ENCODE peak calls at places on chromosomes 3 and 15, in six cellular contexts. One of them, this sample, is unnamed. For H3K4me1, the result is how much of the 10 kb centered on the place peaks cover.

GRCh38 chr3:124258057-124258500 is 266.2 kb upstream of the ROPN1 start:
- DNase-seq in colonic mucosa: no peak
- DNase-seq in PC-3: no peak
- DNase-seq in pancreas: no peak
- DNase-seq in A549: no peak
- DNase-seq in left ventricle myocardium inferior: no peak
- DNase-seq in this sample: no peak

GRCh38 chr3:182436547-182436946 is 356.8 kb upstream of the ATP11B start:
- DNase-seq in A549: no peak
- DNase-seq in pancreas: no peak
- DNase-seq in colonic mucosa: no peak
- DNase-seq in PC-3: peak
- DNase-seq in left ventricle myocardium inferior: no peak
- DNase-seq in this sample: no peak

GRCh38 chr3:170049146-170050000 is 11.6 kb downstream of the GPR160 start:
- DNase-seq in colonic mucosa: peak
- DNase-seq in left ventricle myocardium inferior: no peak
- DNase-seq in A549: no peak
- DNase-seq in pancreas: peak
- DNase-seq in PC-3: peak
- DNase-seq in this sample: no peak

GRCh38 chr15:34610388-34610787 is 26.9 kb upstream of the GOLGA8B start:
- DNase-seq in pancreas: no peak
- DNase-seq in A549: peak
- DNase-seq in left ventricle myocardium inferior: no peak
- DNase-seq in PC-3: peak
- DNase-seq in colonic mucosa: no peak
- DNase-seq in this sample: no peak

GRCh38 chr3:161274691-161275298 is 53.7 kb downstream of the NMD3 start:
- DNase-seq in pancreas: no peak
- DNase-seq in PC-3: peak
- DNase-seq in left ventricle myocardium inferior: no peak
- DNase-seq in colonic mucosa: peak
- DNase-seq in A549: no peak
- DNase-seq in this sample: peak

GRCh38 chr3:194686816-194687637 is 1.3 kb downstream of the FAM43A start:
- DNase-seq in A549: no peak
- DNase-seq in PC-3: peak
- DNase-seq in pancreas: peak
- DNase-seq in left ventricle myocardium inferior: peak
- DNase-seq in colonic mucosa: peak
- DNase-seq in this sample: no peak

GRCh38 chr3:61903931-61904657 is 342.7 kb downstream of the PTPRG start:
- DNase-seq in A549: no peak
- DNase-seq in colonic mucosa: peak
- DNase-seq in left ventricle myocardium inferior: peak
- DNase-seq in pancreas: no peak
- DNase-seq in PC-3: no peak
- DNase-seq in this sample: no peak

GRCh38 chr3:197350446-197350845 is 52.0 kb upstream of the DLG1 start:
- DNase-seq in pancreas: no peak
- DNase-seq in left ventricle myocardium inferior: no peak
- DNase-seq in A549: no peak
- DNase-seq in PC-3: no peak
- DNase-seq in colonic mucosa: no peak
- DNase-seq in this sample: no peak

GRCh38 chr15:29920515-29920914 is 98.2 kb upstream of the TJP1 start:
- DNase-seq in pancreas: peak
- DNase-seq in PC-3: peak
- DNase-seq in A549: peak
- DNase-seq in left ventricle myocardium inferior: no peak
- DNase-seq in colonic mucosa: peak
- DNase-seq in this sample: no peak

GRCh38 chr15:90301901-90302300 is 36.4 kb downstream of the NGRN start:
- DNase-seq in pancreas: no peak
- DNase-seq in PC-3: no peak
- DNase-seq in A549: no peak
- DNase-seq in colonic mucosa: no peak
- DNase-seq in left ventricle myocardium inferior: no peak
- DNase-seq in this sample: no peak

GRCh38 chr15:63401078-63401477 is 19.4 kb upstream of the CA12 start:
- DNase-seq in colonic mucosa: no peak
- DNase-seq in left ventricle myocardium inferior: no peak
- DNase-seq in pancreas: no peak
- DNase-seq in PC-3: no peak
- DNase-seq in A549: no peak
- DNase-seq in this sample: no peak

GRCh38 chr15:101549647-101550046 is 60.1 kb upstream of the PCSK6 start:
- DNase-seq in left ventricle myocardium inferior: no peak
- DNase-seq in colonic mucosa: no peak
- DNase-seq in A549: no peak
- DNase-seq in pancreas: no peak
- DNase-seq in PC-3: no peak
- DNase-seq in this sample: no peak
- H3K4me1 ChIP-seq in left ventricle myocardium inferior: under half
- H3K4me1 ChIP-seq in colonic mucosa: under half
- H3K4me1 ChIP-seq in A549: under half
- H3K4me1 ChIP-seq in pancreas: under half
- H3K4me1 ChIP-seq in PC-3: under half
- H3K4me1 ChIP-seq in this sample: under half

GRCh38 chr3:154345422-154346122 is 21.3 kb upstream of the DHX36 start:
- DNase-seq in pancreas: no peak
- DNase-seq in colonic mucosa: no peak
- DNase-seq in A549: no peak
- DNase-seq in left ventricle myocardium inferior: no peak
- DNase-seq in PC-3: no peak
- DNase-seq in this sample: no peak
- H3K27ac ChIP-seq in pancreas: no peak
- H3K27ac ChIP-seq in colonic mucosa: no peak
- H3K27ac ChIP-seq in A549: no peak
- H3K27ac ChIP-seq in left ventricle myocardium inferior: no peak
- H3K27ac ChIP-seq in PC-3: no peak
- H3K27ac ChIP-seq in this sample: no peak

GRCh38 chr3:5296362-5296761 is 108.9 kb downstream of the EDEM1 start:
- DNase-seq in A549: no peak
- DNase-seq in PC-3: no peak
- DNase-seq in pancreas: no peak
- DNase-seq in left ventricle myocardium inferior: no peak
- DNase-seq in colonic mucosa: no peak
- DNase-seq in this sample: no peak

GRCh38 chr3:5294360-5294759 is 106.9 kb downstream of the EDEM1 start:
- DNase-seq in A549: no peak
- DNase-seq in colonic mucosa: no peak
- DNase-seq in left ventricle myocardium inferior: no peak
- DNase-seq in PC-3: peak
- DNase-seq in pancreas: no peak
- DNase-seq in this sample: no peak

GRCh38 chr3:5292512-5292911 is 105.0 kb downstream of the EDEM1 start:
- DNase-seq in pancreas: no peak
- DNase-seq in colonic mucosa: no peak
- DNase-seq in left ventricle myocardium inferior: no peak
- DNase-seq in PC-3: no peak
- DNase-seq in A549: no peak
- DNase-seq in this sample: no peak

GRCh38 chr3:5298453-5298852 is 110.9 kb downstream of the EDEM1 start:
- DNase-seq in pancreas: no peak
- DNase-seq in PC-3: peak
- DNase-seq in colonic mucosa: no peak
- DNase-seq in A549: no peak
- DNase-seq in left ventricle myocardium inferior: no peak
- DNase-seq in this sample: no peak

DNA sequence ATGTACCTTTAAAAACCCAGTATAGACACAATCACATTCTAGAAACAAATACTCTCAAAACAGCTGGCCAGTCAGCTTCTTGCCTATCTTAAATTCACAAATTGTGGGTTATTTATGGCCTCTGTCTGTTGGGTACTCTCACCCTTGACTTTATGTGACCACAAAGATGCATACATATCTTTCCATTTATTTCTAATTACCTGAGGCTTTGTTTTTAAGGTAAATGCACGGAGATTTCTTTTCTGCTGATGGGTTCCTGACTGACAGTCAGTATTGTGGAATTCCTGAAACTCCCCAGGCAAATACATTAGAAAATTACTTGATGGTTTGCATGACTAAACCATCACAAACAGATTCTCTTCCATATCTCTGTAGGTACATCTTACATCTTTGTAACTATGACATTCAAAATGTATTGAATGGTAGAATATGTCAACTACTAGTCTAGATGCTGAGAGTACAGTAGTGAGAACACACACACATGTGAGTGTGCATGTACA is 107.7 kb downstream of the EDEM1 start:
- DNase-seq in pancreas: no peak
- DNase-seq in PC-3: no peak
- DNase-seq in left ventricle myocardium inferior: no peak
- DNase-seq in A549: no peak
- DNase-seq in colonic mucosa: no peak
- DNase-seq in this sample: no peak
- H3K4me1 ChIP-seq in pancreas: under half
- H3K4me1 ChIP-seq in PC-3: under half
- H3K4me1 ChIP-seq in left ventricle myocardium inferior: under half
- H3K4me1 ChIP-seq in A549: under half
- H3K4me1 ChIP-seq in colonic mucosa: under half
- H3K4me1 ChIP-seq in this sample: under half

GRCh38 chr3:154431043-154431442 is 1.1 kb upstream of the GPR149 start:
- DNase-seq in left ventricle myocardium inferior: no peak
- DNase-seq in PC-3: peak
- DNase-seq in colonic mucosa: no peak
- DNase-seq in A549: no peak
- DNase-seq in pancreas: no peak
- DNase-seq in this sample: no peak
- H3K27ac ChIP-seq in left ventricle myocardium inferior: no peak
- H3K27ac ChIP-seq in PC-3: no peak
- H3K27ac ChIP-seq in colonic mucosa: no peak
- H3K27ac ChIP-seq in A549: no peak
- H3K27ac ChIP-seq in pancreas: no peak
- H3K27ac ChIP-seq in this sample: no peak